ENCODE peak calls at places on chromosomes 1 and 21, in five cellular contexts. One of them, this sample, is unnamed.
A peak's percentile ranks its signal among the peaks of the same experiment; 100 is the strongest.

GRCh38 chr1:158819461-158820443 is 11.4 kb upstream of the MNDA start:
- DNase-seq in Karpas-422: no peak
- DNase-seq in neural crest cell: no peak
- DNase-seq in iPS DF 19.7: no peak
- DNase-seq in GM03348: no peak
- DNase-seq in this sample: no peak

GRCh38 chr1:163035791-163036249 is 33.3 kb upstream of the RGS4 start:
- DNase-seq in GM03348: peak; percentile 67
- DNase-seq in neural crest cell: no peak
- DNase-seq in iPS DF 19.7: no peak
- DNase-seq in Karpas-422: no peak
- DNase-seq in this sample: peak; percentile 85

GRCh38 chr1:92822907-92823306 is 8.9 kb upstream of the RPL5 start:
- DNase-seq in Karpas-422: no peak
- DNase-seq in neural crest cell: no peak
- DNase-seq in iPS DF 19.7: no peak
- DNase-seq in GM03348: no peak
- DNase-seq in this sample: peak; percentile 94

GRCh38 chr21:45534591-45535331 is 7.5 kb downstream of the SLC19A1 start:
- DNase-seq in GM03348: no peak
- DNase-seq in Karpas-422: no peak
- DNase-seq in neural crest cell: no peak
- DNase-seq in iPS DF 19.7: no peak
- DNase-seq in this sample: peak; percentile 55

GRCh38 chr1:230174765-230175747 is 108.0 kb downstream of the GALNT2 start:
- DNase-seq in iPS DF 19.7: no peak
- DNase-seq in neural crest cell: no peak
- DNase-seq in Karpas-422: no peak
- DNase-seq in GM03348: no peak
- DNase-seq in this sample: peak; percentile 42

GRCh38 chr1:150708595-150708994 is 11.6 kb upstream of the GOLPH3L start:
- DNase-seq in Karpas-422: no peak
- DNase-seq in GM03348: no peak
- DNase-seq in neural crest cell: no peak
- DNase-seq in iPS DF 19.7: no peak
- DNase-seq in this sample: no peak

GRCh38 chr1:192067360-192067759 is 90.9 kb upstream of the RGS18 start:
- DNase-seq in Karpas-422: no peak
- DNase-seq in GM03348: no peak
- DNase-seq in iPS DF 19.7: no peak
- DNase-seq in neural crest cell: no peak
- DNase-seq in this sample: peak; percentile 61

GRCh38 chr1:177211231-177211630 is 40.5 kb downstream of the BRINP2 start:
- DNase-seq in neural crest cell: no peak
- DNase-seq in Karpas-422: no peak
- DNase-seq in iPS DF 19.7: no peak
- DNase-seq in GM03348: no peak
- DNase-seq in this sample: no peak

GRCh38 chr1:1091344-1092148 is 17.4 kb upstream of the RNF223 start:
- DNase-seq in iPS DF 19.7: no peak
- DNase-seq in GM03348: no peak
- DNase-seq in Karpas-422: no peak
- DNase-seq in neural crest cell: no peak
- DNase-seq in this sample: peak; percentile 37

GRCh38 chr21:32141009-32141357 is 137.9 kb downstream of the MIS18A start:
- DNase-seq in neural crest cell: no peak
- DNase-seq in GM03348: peak; percentile 29
- DNase-seq in iPS DF 19.7: no peak
- DNase-seq in Karpas-422: no peak
- DNase-seq in this sample: no peak

GRCh38 chr1:192807968-192808587 is 761 bp upstream of the RGS2 start:
- DNase-seq in GM03348: peak; percentile 16
- DNase-seq in iPS DF 19.7: no peak
- DNase-seq in Karpas-422: peak; percentile 52
- DNase-seq in neural crest cell: peak; percentile 5
- DNase-seq in this sample: no peak

GRCh38 chr1:183808296-183809027 is 3.5 kb downstream of the RGL1 start:
- DNase-seq in iPS DF 19.7: no peak
- DNase-seq in neural crest cell: no peak
- DNase-seq in GM03348: peak; percentile 16
- DNase-seq in Karpas-422: no peak
- DNase-seq in this sample: peak; percentile 66

GRCh38 chr1:169124459-169124858 is 18.0 kb downstream of the ATP1B1 start:
- DNase-seq in iPS DF 19.7: no peak
- DNase-seq in GM03348: no peak
- DNase-seq in neural crest cell: no peak
- DNase-seq in Karpas-422: no peak
- DNase-seq in this sample: no peak

GRCh38 chr1:198064181-198064580 is 92.6 kb upstream of the NEK7 start:
- DNase-seq in iPS DF 19.7: no peak
- DNase-seq in Karpas-422: no peak
- DNase-seq in neural crest cell: no peak
- DNase-seq in GM03348: no peak
- DNase-seq in this sample: no peak

GRCh38 chr1:226946841-226947240 is 6.7 kb downstream of the COQ8A start:
- DNase-seq in GM03348: no peak
- DNase-seq in Karpas-422: no peak
- DNase-seq in iPS DF 19.7: no peak
- DNase-seq in neural crest cell: no peak
- DNase-seq in this sample: no peak

GRCh38 chr1:234617135-234617985 is 7.4 kb upstream of the IRF2BP2 start:
- DNase-seq in iPS DF 19.7: no peak
- DNase-seq in neural crest cell: no peak
- DNase-seq in GM03348: peak; percentile 39
- DNase-seq in Karpas-422: no peak
- DNase-seq in this sample: peak; percentile 77

GRCh38 chr21:36155603-36156338 is 853 bp upstream of the DOP1B start:
- DNase-seq in neural crest cell: no peak
- DNase-seq in Karpas-422: no peak
- DNase-seq in iPS DF 19.7: no peak
- DNase-seq in GM03348: no peak
- DNase-seq in this sample: peak; percentile 94

GRCh38 chr1:179831852-179832699 is 45.5 kb downstream of the TOR1AIP2 start:
- DNase-seq in neural crest cell: no peak
- DNase-seq in iPS DF 19.7: no peak
- DNase-seq in Karpas-422: no peak
- DNase-seq in GM03348: no peak
- DNase-seq in this sample: peak; percentile 43

GRCh38 chr1:201258763-201259230 is 24.5 kb upstream of the PKP1 start:
- DNase-seq in GM03348: no peak
- DNase-seq in iPS DF 19.7: no peak
- DNase-seq in Karpas-422: no peak
- DNase-seq in neural crest cell: no peak
- DNase-seq in this sample: peak; percentile 48

GRCh38 chr1:206907304-206907991 is 10.2 kb downstream of the IL24 start:
- DNase-seq in GM03348: no peak
- DNase-seq in Karpas-422: no peak
- DNase-seq in iPS DF 19.7: no peak
- DNase-seq in neural crest cell: no peak
- DNase-seq in this sample: no peak

GRCh38 chr1:3070654-3071506 is 1.9 kb downstream of the PRDM16 start:
- DNase-seq in Karpas-422: no peak
- DNase-seq in neural crest cell: no peak
- DNase-seq in GM03348: peak; percentile 51
- DNase-seq in iPS DF 19.7: no peak
- DNase-seq in this sample: peak; percentile 52

GRCh38 chr1:94324168-94324544 is 86.8 kb upstream of the ARHGAP29 start:
- DNase-seq in GM03348: no peak
- DNase-seq in neural crest cell: no peak
- DNase-seq in Karpas-422: no peak
- DNase-seq in iPS DF 19.7: no peak
- DNase-seq in this sample: peak; percentile 3